ENCODE peak calls at places on chromosomes 7 and 10, in eight cellular contexts. A, P, R, G, B, Y, F and Z are unnamed samples.

GRCh38 chr7:121235221-121235620 is 93.6 kb upstream of the WNT16 start:
- DNase-seq in G (peak; percentile 23), F (no peak), R (no peak), B (no peak), P (no peak), Y (no peak), A (no peak), Z (no peak)

GRCh38 chr7:26083113-26083512 is 68.9 kb upstream of the NFE2L3 start:
- DNase-seq in R (no peak), P (no peak), B (no peak), A (peak; percentile 5), F (no peak), G (no peak), Y (no peak), Z (no peak)

GRCh38 chr10:27341001-27341400 is 100.4 kb upstream of the ACBD5 start:
- DNase-seq in G (no peak), Y (no peak), F (no peak), P (no peak), R (no peak), B (peak; percentile 40), A (no peak), Z (no peak)

GRCh38 chr7:108293190-108293612 is 163.0 kb downstream of the NRCAM start:
- DNase-seq in R (no peak), A (peak; percentile 34), F (no peak), B (no peak), P (no peak), G (no peak), Y (no peak), Z (no peak)

GRCh38 chr10:29734980-29735627 is 100.3 kb upstream of the SVIL start:
- DNase-seq in G (peak; percentile 45), P (peak; percentile 9), A (no peak), R (peak; percentile 28), Y (no peak), B (peak; percentile 9), F (no peak), Z (peak; percentile 41)

GRCh38 chr10:89163265-89163995 is 43.7 kb downstream of the CH25H start:
- DNase-seq in Y (no peak), A (peak; percentile 77), F (no peak), P (peak; percentile 13), R (peak; percentile 5), G (no peak), B (peak; percentile 47), Z (no peak)

GRCh38 chr7:12212051-12212485 is 974 bp downstream of the TMEM106B start:
- DNase-seq in P (no peak), G (peak; percentile 10), A (peak; percentile 25), R (no peak), B (peak; percentile 43), Y (no peak), F (no peak), Z (no peak)

GRCh38 chr10:112362833-112363232 is 11.1 kb upstream of the ACSL5 start:
- DNase-seq in P (no peak), F (no peak), B (no peak), R (no peak), A (peak; percentile 70), G (peak; percentile 69), Y (no peak), Z (no peak)

GRCh38 chr7:143248781-143249354 is 14.4 kb upstream of the GSTK1 start:
- DNase-seq in R (no peak), Y (no peak), F (no peak), G (peak; percentile 73), A (no peak), P (no peak), B (no peak), Z (no peak)

GRCh38 chr7:48255046-48255445 is 83.8 kb downstream of the ABCA13 start:
- DNase-seq in Y (no peak), F (no peak), R (no peak), P (no peak), A (peak; percentile 64), B (no peak), G (peak; percentile 47), Z (peak; percentile 65)

GRCh38 chr7:150830957-150831356 is 21.4 kb upstream of the AOC1 start:
- DNase-seq in B (no peak), G (no peak), P (no peak), A (no peak), R (no peak), Y (no peak), F (no peak), Z (no peak)

GRCh38 chr7:140732436-140732835 is 35.9 kb downstream of the NDUFB2 start:
- DNase-seq in B (no peak), A (no peak), Y (no peak), R (no peak), G (no peak), P (no peak), F (no peak), Z (no peak)

GRCh38 chr10:44886966-44887365 is 24.2 kb upstream of the TMEM72 start:
- DNase-seq in Y (no peak), F (no peak), P (no peak), B (no peak), A (no peak), R (no peak), G (no peak), Z (no peak)

GRCh38 chr10:28715757-28716156 is 38.4 kb downstream of the BAMBI start:
- DNase-seq in G (no peak), F (no peak), P (no peak), A (no peak), B (no peak), R (no peak), Y (no peak), Z (no peak)

GRCh38 chr7:106659369-106659962 is 1.5 kb downstream of the CCDC71L start:
- DNase-seq in F (no peak), B (no peak), Y (no peak), R (no peak), G (no peak), A (peak; percentile 18), P (no peak), Z (no peak)

GRCh38 chr10:8060010-8060703 is 5.7 kb downstream of the GATA3 start:
- DNase-seq in A (no peak), R (peak; percentile 23), Y (no peak), F (no peak), B (no peak), G (peak; percentile 31), P (no peak), Z (peak; percentile 91)

GRCh38 chr10:46235705-46236536 is 50.9 kb upstream of the ANTXRL start:
- DNase-seq in B (no peak), P (no peak), R (no peak), A (no peak), F (no peak), Y (no peak), G (no peak), Z (no peak)

GRCh38 chr7:50355817-50356178 is 51.3 kb downstream of the IKZF1 start:
- DNase-seq in G (no peak), R (no peak), F (no peak), P (no peak), A (no peak), B (no peak), Y (no peak), Z (no peak)

GRCh38 chr10:126130291-126130710 is 233.9 kb downstream of the FANK1 start:
- DNase-seq in B (no peak), R (no peak), G (no peak), A (peak; percentile 82), F (no peak), Y (no peak), P (no peak), Z (no peak)